ENCODE peak calls at places on chromosome 7, in six cellular contexts. E is H9, P is IMR-90, X is neuronal stem cell, J is mesenchymal stem cell, R is trophoblast cell. N is an unnamed sample.

GRCh38 chr7:110944966-110945644 is 145.8 kb upstream of the LRRN3 start:
- DNase-seq in J (no peak), E (no peak), X (no peak), P (no peak), R (no peak), N (no peak)

GRCh38 chr7:150407588-150408392 is 28.7 kb downstream of the ZNF775 start:
- DNase-seq in J (no peak), R (no peak), X (no peak), P (no peak), E (no peak), N (no peak)

GRCh38 chr7:16657656-16658279 is 11.8 kb downstream of the BZW2 start:
- DNase-seq in X (no peak), R (peak), P (peak), J (peak), E (peak), N (no peak)

GRCh38 chr7:2593036-2593727 is 34.4 kb downstream of the IQCE start:
- DNase-seq in J (no peak), P (no peak), R (no peak), E (no peak), X (no peak), N (no peak)

GRCh38 chr7:45703911-45704682 is 129.9 kb downstream of the ADCY1 start:
- DNase-seq in X (no peak), R (no peak), J (no peak), P (no peak), E (peak), N (no peak)

GRCh38 chr7:17085186-17085585 is 203.4 kb upstream of the AGR3 start:
- DNase-seq in P (no peak), E (no peak), X (no peak), J (no peak), R (no peak), N (no peak)

GRCh38 chr7:141094336-141095070 is 20.6 kb downstream of the TMEM178B start:
- DNase-seq in J (no peak), R (no peak), E (no peak), P (no peak), X (no peak), N (no peak)

GRCh38 chr7:140656548-140657515 is 15.9 kb upstream of the ADCK2 start:
- DNase-seq in J (peak), E (no peak), P (peak), X (no peak), R (peak), N (no peak)

GRCh38 chr7:48171190-48171589 is at the start of gene ABCA13:
- DNase-seq in R (no peak), P (peak), X (no peak), E (no peak), J (no peak), N (no peak)

GRCh38 chr7:27277628-27278027 is 35.0 kb downstream of the EVX1 start:
- DNase-seq in R (no peak), J (peak), E (no peak), P (peak), X (no peak), N (no peak)

GRCh38 chr7:128027485-128027980 is 3.7 kb downstream of the LRRC4 start:
- DNase-seq in R (no peak), J (no peak), X (no peak), E (no peak), P (peak), N (no peak)

GRCh38 chr7:66099232-66099550 is 15.5 kb upstream of the CRCP start:
- DNase-seq in J (no peak), R (no peak), E (no peak), X (no peak), P (no peak), N (no peak)

GRCh38 chr7:65285906-65286864 is 87.5 kb upstream of the ZNF92 start:
- DNase-seq in P (no peak), R (no peak), E (no peak), X (no peak), J (no peak), N (no peak)

GRCh38 chr7:30168800-30169584 is 34.2 kb downstream of the MTURN start:
- DNase-seq in P (peak), E (peak), X (no peak), R (peak), J (peak), N (peak)

GRCh38 chr7:155398944-155399343 is 59.0 kb upstream of the EN2 start:
- DNase-seq in R (no peak), X (no peak), P (no peak), E (no peak), J (no peak), N (no peak)

GRCh38 chr7:74199551-74200355 is 10.1 kb upstream of the LAT2 start:
- DNase-seq in P (no peak), X (no peak), J (peak), R (peak), E (peak), N (no peak)

GRCh38 chr7:39252916-39253315 is 275.2 kb downstream of the POU6F2 start:
- DNase-seq in E (no peak), R (peak), X (peak), J (peak), P (peak), N (no peak)

GRCh38 chr7:44372560-44373417 is 47.4 kb upstream of the CAMK2B start:
- DNase-seq in P (no peak), E (no peak), J (no peak), X (no peak), R (no peak), N (no peak)

GRCh38 chr7:3043544-3044395 is at the start of gene CARD11:
- DNase-seq in X (no peak), P (no peak), R (no peak), J (no peak), E (peak), N (no peak)

GRCh38 chr7:90709501-90710465 is 113.7 kb downstream of the CDK14 start:
- DNase-seq in P (peak), X (no peak), E (no peak), J (peak), R (no peak), N (no peak)

GRCh38 chr7:33107136-33108066 is 1.8 kb downstream of the RP9 start:
- DNase-seq in E (peak), R (no peak), P (peak), X (peak), J (peak), N (no peak)

GRCh38 chr7:43771567-43771966 is 13.1 kb downstream of the BLVRA start:
- DNase-seq in R (no peak), P (no peak), E (no peak), J (no peak), X (no peak), N (no peak)

GRCh38 chr7:107661865-107662379 is 1.3 kb downstream of the SLC26A4 start:
- DNase-seq in J (no peak), P (no peak), E (no peak), R (no peak), X (peak), N (no peak)

GRCh38 chr7:16851829-16852228 is 30.0 kb downstream of the AGR3 start:
- DNase-seq in E (no peak), R (no peak), X (no peak), P (no peak), J (no peak), N (no peak)

GRCh38 chr7:157612664-157613561 is 276.1 kb downstream of the DNAJB6 start:
- DNase-seq in J (no peak), P (no peak), E (peak), X (no peak), R (no peak), N (no peak)

GRCh38 chr7:110693348-110693747 is 397.6 kb upstream of the LRRN3 start:
- DNase-seq in J (no peak), P (no peak), E (no peak), X (no peak), R (no peak), N (no peak)

GRCh38 chr7:29764227-29764626 is 42.1 kb upstream of the WIPF3 start:
- DNase-seq in P (no peak), E (peak), X (no peak), R (no peak), J (no peak), N (no peak)

GRCh38 chr7:47451851-47452205 is 130.1 kb downstream of the TNS3 start:
- DNase-seq in X (no peak), E (no peak), R (no peak), P (peak), J (peak), N (no peak)

GRCh38 chr7:75690121-75690523 is 48.6 kb downstream of the HIP1 start:
- DNase-seq in P (no peak), J (no peak), X (no peak), R (no peak), E (no peak), N (no peak)

GRCh38 chr7:29478218-29478617 is 85.4 kb upstream of the PRR15 start:
- DNase-seq in P (no peak), J (no peak), X (no peak), E (no peak), R (no peak), N (no peak)

GRCh38 chr7:127938588-127938987 is 92.6 kb downstream of the LRRC4 start:
- DNase-seq in R (no peak), J (peak), E (no peak), P (peak), X (no peak), N (no peak)

GRCh38 chr7:64876792-64877713 is 26.0 kb upstream of the ZNF273 start:
- DNase-seq in E (peak), R (peak), X (peak), P (no peak), J (no peak), N (peak)

GRCh38 chr7:6250364-6250833 is 22.0 kb downstream of the CYTH3 start:
- DNase-seq in E (no peak), X (no peak), P (no peak), R (peak), J (no peak), N (no peak)

GRCh38 chr7:2631924-2632716 is at the start of gene TTYH3:
- DNase-seq in P (no peak), E (no peak), J (no peak), X (no peak), R (no peak), N (no peak)

GRCh38 chr7:46229409-46229808 is 308.3 kb upstream of the IGFBP3 start:
- DNase-seq in X (no peak), E (no peak), P (peak), R (no peak), J (peak), N (no peak)

GRCh38 chr7:143499246-143499645 is 21.6 kb downstream of the TAS2R41 start:
- DNase-seq in E (no peak), J (peak), R (no peak), P (peak), X (no peak), N (no peak)

GRCh38 chr7:151692721-151693120 is 173.0 kb upstream of the RHEB start:
- DNase-seq in J (no peak), R (no peak), X (no peak), E (peak), P (no peak), N (no peak)
- H4K91ac ChIP-seq in J (peak), R (peak), X (no peak), E (no peak), P (no peak), N (no peak)

DNA sequence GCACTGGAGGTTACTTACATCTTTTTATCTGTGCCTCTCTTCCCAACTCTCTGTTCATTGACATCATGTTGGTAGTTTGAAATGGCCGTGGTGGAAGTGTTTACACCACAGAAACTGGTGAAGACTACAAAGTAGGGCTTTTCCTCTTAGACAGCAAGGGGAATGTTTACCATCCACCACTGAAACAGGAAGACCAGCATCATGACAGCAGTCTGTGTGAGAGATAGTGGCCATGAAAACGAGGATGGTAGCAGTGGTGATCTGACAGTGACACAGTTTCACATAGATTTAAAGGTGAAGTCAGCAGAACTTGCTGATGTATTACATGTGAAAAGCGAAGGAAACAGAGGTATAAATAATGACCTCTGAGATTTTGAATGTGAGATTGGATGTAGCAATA is 115.7 kb downstream of the CCDC71L start:
- DNase-seq in X (no peak), P (no peak), E (no peak), R (no peak), J (no peak), N (no peak)
- H4K91ac ChIP-seq in X (no peak), P (peak), E (no peak), R (no peak), J (no peak), N (no peak)

GRCh38 chr7:123681561-123681960 is 25.9 kb downstream of the LMOD2 start:
- DNase-seq in J (peak), P (no peak), X (no peak), R (no peak), E (no peak), N (no peak)
- H4K91ac ChIP-seq in J (no peak), P (no peak), X (no peak), R (no peak), E (no peak), N (no peak)

DNA sequence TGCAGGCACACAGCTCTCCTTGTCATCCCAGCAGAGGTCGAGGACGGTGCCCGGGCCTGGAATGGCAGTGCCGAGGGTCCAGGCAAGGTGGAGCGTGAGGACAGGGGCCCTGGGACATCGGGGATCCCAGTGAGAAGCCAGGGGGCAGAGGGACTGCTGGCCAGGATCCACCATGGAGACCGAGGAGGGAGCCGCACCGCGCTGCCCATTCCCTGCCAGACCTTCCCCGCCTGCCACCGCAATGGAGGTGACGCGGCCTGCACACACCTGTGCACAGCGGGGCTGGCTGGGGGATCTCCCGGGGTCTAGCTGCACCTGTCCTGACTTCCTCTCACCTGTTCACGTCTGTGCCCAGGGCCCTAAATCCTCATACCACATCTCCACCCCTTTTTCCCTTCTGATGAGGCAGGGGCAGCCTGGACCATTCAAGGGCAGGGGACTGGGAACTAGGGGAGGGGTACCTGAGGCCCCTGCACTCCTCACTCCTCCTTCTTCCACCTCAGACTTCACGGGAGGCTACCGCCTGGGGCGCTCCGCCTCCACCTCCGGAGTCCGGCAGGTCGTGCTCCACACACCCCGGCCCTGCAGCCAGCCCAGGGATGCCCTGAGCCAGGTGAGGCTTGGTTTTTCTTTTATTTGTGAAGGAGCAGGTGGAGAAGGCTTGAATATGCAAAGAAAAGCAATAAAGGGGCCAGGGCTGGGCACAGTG is 6.9 kb downstream of the NYAP1 start:
- DNase-seq in R (no peak), J (no peak), P (no peak), E (no peak), X (no peak), N (no peak)
- H4K91ac ChIP-seq in R (no peak), J (peak), P (no peak), E (no peak), X (peak), N (peak)

GRCh38 chr7:35599061-35599460 is 95.9 kb downstream of the HERPUD2 start:
- DNase-seq in X (no peak), R (no peak), E (no peak), J (no peak), P (no peak), N (no peak)

GRCh38 chr7:35599642-35600041 is 95.3 kb downstream of the HERPUD2 start:
- DNase-seq in X (no peak), R (no peak), E (no peak), P (no peak), J (no peak), N (no peak)

GRCh38 chr7:35605760-35606159 is 89.2 kb downstream of the HERPUD2 start:
- DNase-seq in J (peak), E (no peak), R (no peak), P (peak), X (no peak), N (no peak)

DNA sequence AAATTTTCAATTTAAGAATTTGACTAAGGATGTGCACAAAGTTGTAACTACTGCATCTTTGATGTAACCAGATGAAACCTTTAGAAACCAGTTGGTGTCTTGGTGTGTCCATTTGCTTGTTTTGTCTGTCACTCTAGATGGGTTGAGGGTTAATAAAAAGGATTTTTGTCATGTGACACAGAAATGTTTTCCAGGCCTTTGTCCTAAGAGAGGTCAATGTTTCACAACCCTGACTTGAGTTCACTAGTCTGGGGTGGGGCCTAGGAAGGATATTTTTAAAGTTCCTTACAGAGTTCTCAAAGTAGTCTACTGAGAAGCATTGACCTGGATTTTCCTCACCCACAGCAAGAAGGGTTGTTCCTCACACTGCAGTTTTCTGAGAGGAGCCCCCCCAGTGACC is 90.3 kb downstream of the HERPUD2 start:
- DNase-seq in E (no peak), X (no peak), P (no peak), R (no peak), J (no peak), N (no peak)
- H4K91ac ChIP-seq in E (no peak), X (no peak), P (no peak), R (no peak), J (no peak), N (no peak)

DNA sequence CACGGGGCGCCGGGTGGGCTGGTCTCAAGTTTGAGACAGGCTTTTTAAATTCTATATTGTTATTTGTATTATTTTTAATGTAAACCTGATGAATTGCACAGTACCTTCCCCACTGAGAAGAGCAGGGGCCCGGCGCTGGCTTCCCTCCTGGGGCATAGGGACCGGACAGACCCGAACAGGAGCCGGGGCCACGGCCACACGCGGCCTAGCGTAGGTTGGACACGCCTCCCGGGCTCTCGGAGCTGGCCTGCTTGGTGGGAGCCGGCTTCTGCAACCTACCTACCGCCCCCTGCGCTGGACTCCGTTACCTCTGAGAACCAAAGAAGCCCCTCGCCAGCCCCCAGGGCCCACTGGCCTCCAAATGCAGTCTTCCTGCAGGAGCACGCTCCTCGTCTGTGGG is 19.8 kb upstream of the LANCL2 start:
- DNase-seq in E (peak), R (no peak), P (no peak), X (no peak), J (no peak), N (no peak)
- H4K91ac ChIP-seq in E (no peak), R (no peak), P (no peak), X (no peak), J (no peak), N (no peak)

GRCh38 chr7:8442814-8443304 is 9.4 kb downstream of the NXPH1 start:
- DNase-seq in X (peak), J (peak), P (no peak), R (peak), E (peak), N (peak)

GRCh38 chr7:8442295-8442813 is 8.9 kb downstream of the NXPH1 start:
- DNase-seq in X (no peak), P (no peak), E (no peak), J (peak), R (no peak), N (no peak)

GRCh38 chr7:8441106-8441590 is 7.7 kb downstream of the NXPH1 start:
- DNase-seq in P (no peak), J (no peak), X (no peak), R (no peak), E (peak), N (peak)

GRCh38 chr7:8441602-8442294 is 8.3 kb downstream of the NXPH1 start:
- DNase-seq in E (peak), P (no peak), R (no peak), X (no peak), J (no peak), N (peak)

GRCh38 chr7:8440670-8441069 is 7.3 kb downstream of the NXPH1 start:
- DNase-seq in X (no peak), E (no peak), J (no peak), P (no peak), R (no peak), N (no peak)
- H4K91ac ChIP-seq in X (no peak), E (no peak), J (no peak), P (no peak), R (no peak), N (no peak)

DNA sequence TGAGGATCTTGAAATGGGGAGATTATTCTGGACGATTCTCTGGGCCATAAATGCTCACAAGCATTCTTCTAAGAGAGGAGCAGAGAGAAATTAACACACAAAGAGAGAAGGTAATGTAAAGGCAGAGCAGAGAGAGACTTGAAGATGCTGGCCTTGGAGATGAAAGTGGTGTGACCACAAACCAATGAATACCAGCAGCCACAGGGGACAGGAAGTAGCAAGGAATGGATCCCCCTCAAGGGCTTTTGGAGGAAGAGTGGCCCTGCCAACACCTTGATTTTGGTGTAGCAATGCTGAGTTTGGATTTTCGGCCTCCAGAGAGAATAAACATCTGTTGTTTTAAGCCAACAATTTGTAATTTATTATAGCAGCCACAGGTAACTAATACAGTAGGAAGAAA is 1155.6 kb downstream of the TYW1 start:
- DNase-seq in R (no peak), X (no peak), J (no peak), P (no peak), E (no peak), N (no peak)
- H4K91ac ChIP-seq in R (no peak), X (no peak), J (no peak), P (no peak), E (no peak), N (no peak)

GRCh38 chr7:151714201-151714600 is 162.7 kb downstream of the PRKAG2 start:
- DNase-seq in P (no peak), X (no peak), J (no peak), R (no peak), E (no peak), N (no peak)
- H4K91ac ChIP-seq in P (no peak), X (peak), J (peak), R (no peak), E (no peak), N (no peak)